ENCODE peak calls at places on chromosomes 2 and 18, in six cellular contexts. One of them, this sample, is unnamed.

GRCh38 chr2:111160758-111161157 is 40.0 kb downstream of the BCL2L11 start:
- DNase-seq in G401: no peak
- DNase-seq in NCI-H774: no peak
- DNase-seq in stimulated activated CD8-positive, alpha-beta memory T cell treated with anti-CD3 and anti-CD28 coated beads, Interleukin-12 subunit alpha, Interleukin-12 subunit beta, amount 100 ng/mL, for 1 hour: no peak
- DNase-seq in DMS53: no peak
- DNase-seq in Ammon's horn: no peak
- DNase-seq in this sample: no peak

GRCh38 chr2:157839162-157839801 is 36.8 kb downstream of the ACVR1 start:
- DNase-seq in G401: peak; percentile 45
- DNase-seq in stimulated activated CD8-positive, alpha-beta memory T cell treated with anti-CD3 and anti-CD28 coated beads, Interleukin-12 subunit alpha, Interleukin-12 subunit beta, amount 100 ng/mL, for 1 hour: no peak
- DNase-seq in NCI-H774: peak; percentile 51
- DNase-seq in DMS53: peak; percentile 71
- DNase-seq in Ammon's horn: no peak
- DNase-seq in this sample: peak; percentile 96

GRCh38 chr2:138689705-138690104 is 90.5 kb downstream of the NXPH2 start:
- DNase-seq in Ammon's horn: peak; percentile 58
- DNase-seq in G401: no peak
- DNase-seq in NCI-H774: no peak
- DNase-seq in DMS53: no peak
- DNase-seq in stimulated activated CD8-positive, alpha-beta memory T cell treated with anti-CD3 and anti-CD28 coated beads, Interleukin-12 subunit alpha, Interleukin-12 subunit beta, amount 100 ng/mL, for 1 hour: no peak
- DNase-seq in this sample: no peak

GRCh38 chr2:36708119-36708741 is 11.7 kb downstream of the VIT start:
- DNase-seq in G401: no peak
- DNase-seq in NCI-H774: no peak
- DNase-seq in DMS53: no peak
- DNase-seq in stimulated activated CD8-positive, alpha-beta memory T cell treated with anti-CD3 and anti-CD28 coated beads, Interleukin-12 subunit alpha, Interleukin-12 subunit beta, amount 100 ng/mL, for 1 hour: no peak
- DNase-seq in Ammon's horn: no peak
- DNase-seq in this sample: no peak

GRCh38 chr2:101736861-101737291 is 39.4 kb downstream of the MAP4K4 start:
- DNase-seq in stimulated activated CD8-positive, alpha-beta memory T cell treated with anti-CD3 and anti-CD28 coated beads, Interleukin-12 subunit alpha, Interleukin-12 subunit beta, amount 100 ng/mL, for 1 hour: no peak
- DNase-seq in G401: no peak
- DNase-seq in NCI-H774: no peak
- DNase-seq in Ammon's horn: no peak
- DNase-seq in DMS53: no peak
- DNase-seq in this sample: no peak

GRCh38 chr18:23943104-23943503 is 71.5 kb upstream of the TTC39C start:
- DNase-seq in G401: no peak
- DNase-seq in NCI-H774: no peak
- DNase-seq in Ammon's horn: no peak
- DNase-seq in DMS53: no peak
- DNase-seq in stimulated activated CD8-positive, alpha-beta memory T cell treated with anti-CD3 and anti-CD28 coated beads, Interleukin-12 subunit alpha, Interleukin-12 subunit beta, amount 100 ng/mL, for 1 hour: no peak
- DNase-seq in this sample: no peak

GRCh38 chr2:189254268-189254883 is 74.8 kb upstream of the COL5A2 start:
- DNase-seq in NCI-H774: no peak
- DNase-seq in DMS53: no peak
- DNase-seq in stimulated activated CD8-positive, alpha-beta memory T cell treated with anti-CD3 and anti-CD28 coated beads, Interleukin-12 subunit alpha, Interleukin-12 subunit beta, amount 100 ng/mL, for 1 hour: no peak
- DNase-seq in Ammon's horn: peak; percentile 23
- DNase-seq in G401: no peak
- DNase-seq in this sample: no peak

GRCh38 chr2:37635359-37636208 is 35.9 kb downstream of the CDC42EP3 start:
- DNase-seq in Ammon's horn: peak; percentile 56
- DNase-seq in NCI-H774: no peak
- DNase-seq in G401: no peak
- DNase-seq in DMS53: no peak
- DNase-seq in stimulated activated CD8-positive, alpha-beta memory T cell treated with anti-CD3 and anti-CD28 coated beads, Interleukin-12 subunit alpha, Interleukin-12 subunit beta, amount 100 ng/mL, for 1 hour: peak; percentile 53
- DNase-seq in this sample: no peak

GRCh38 chr2:34291076-34291475 is 692.0 kb upstream of the FAM98A start:
- DNase-seq in Ammon's horn: no peak
- DNase-seq in stimulated activated CD8-positive, alpha-beta memory T cell treated with anti-CD3 and anti-CD28 coated beads, Interleukin-12 subunit alpha, Interleukin-12 subunit beta, amount 100 ng/mL, for 1 hour: no peak
- DNase-seq in G401: no peak
- DNase-seq in DMS53: no peak
- DNase-seq in NCI-H774: no peak
- DNase-seq in this sample: no peak

GRCh38 chr2:10500601-10501361 is 52.7 kb upstream of the ODC1 start:
- DNase-seq in NCI-H774: no peak
- DNase-seq in G401: no peak
- DNase-seq in Ammon's horn: no peak
- DNase-seq in stimulated activated CD8-positive, alpha-beta memory T cell treated with anti-CD3 and anti-CD28 coated beads, Interleukin-12 subunit alpha, Interleukin-12 subunit beta, amount 100 ng/mL, for 1 hour: no peak
- DNase-seq in DMS53: no peak
- DNase-seq in this sample: no peak

GRCh38 chr2:135744761-135745314 is 3.2 kb downstream of the UBXN4 start:
- DNase-seq in Ammon's horn: peak; percentile 12
- DNase-seq in NCI-H774: no peak
- DNase-seq in DMS53: peak; percentile 7
- DNase-seq in G401: peak; percentile 8
- DNase-seq in stimulated activated CD8-positive, alpha-beta memory T cell treated with anti-CD3 and anti-CD28 coated beads, Interleukin-12 subunit alpha, Interleukin-12 subunit beta, amount 100 ng/mL, for 1 hour: no peak
- DNase-seq in this sample: peak; percentile 32

GRCh38 chr18:27249933-27250332 is 64.8 kb upstream of the CHST9 start:
- DNase-seq in G401: no peak
- DNase-seq in Ammon's horn: no peak
- DNase-seq in DMS53: peak; percentile 5
- DNase-seq in NCI-H774: no peak
- DNase-seq in stimulated activated CD8-positive, alpha-beta memory T cell treated with anti-CD3 and anti-CD28 coated beads, Interleukin-12 subunit alpha, Interleukin-12 subunit beta, amount 100 ng/mL, for 1 hour: no peak
- DNase-seq in this sample: peak; percentile 54

GRCh38 chr2:20414806-20415205 is 32.1 kb upstream of the RHOB start:
- DNase-seq in G401: no peak
- DNase-seq in NCI-H774: no peak
- DNase-seq in stimulated activated CD8-positive, alpha-beta memory T cell treated with anti-CD3 and anti-CD28 coated beads, Interleukin-12 subunit alpha, Interleukin-12 subunit beta, amount 100 ng/mL, for 1 hour: no peak
- DNase-seq in Ammon's horn: no peak
- DNase-seq in DMS53: no peak
- DNase-seq in this sample: no peak

GRCh38 chr2:226378733-226379132 is 420.9 kb downstream of the IRS1 start:
- DNase-seq in stimulated activated CD8-positive, alpha-beta memory T cell treated with anti-CD3 and anti-CD28 coated beads, Interleukin-12 subunit alpha, Interleukin-12 subunit beta, amount 100 ng/mL, for 1 hour: no peak
- DNase-seq in DMS53: peak; percentile 1
- DNase-seq in NCI-H774: no peak
- DNase-seq in Ammon's horn: no peak
- DNase-seq in G401: no peak
- DNase-seq in this sample: no peak

GRCh38 chr2:105800036-105800755 is 55.5 kb downstream of the NCK2 start:
- DNase-seq in G401: no peak
- DNase-seq in NCI-H774: no peak
- DNase-seq in DMS53: no peak
- DNase-seq in stimulated activated CD8-positive, alpha-beta memory T cell treated with anti-CD3 and anti-CD28 coated beads, Interleukin-12 subunit alpha, Interleukin-12 subunit beta, amount 100 ng/mL, for 1 hour: no peak
- DNase-seq in Ammon's horn: no peak
- DNase-seq in this sample: no peak

GRCh38 chr2:164903944-164904343 is 51.4 kb downstream of the SLC38A11 start:
- DNase-seq in Ammon's horn: peak; percentile 22
- DNase-seq in G401: no peak
- DNase-seq in stimulated activated CD8-positive, alpha-beta memory T cell treated with anti-CD3 and anti-CD28 coated beads, Interleukin-12 subunit alpha, Interleukin-12 subunit beta, amount 100 ng/mL, for 1 hour: no peak
- DNase-seq in NCI-H774: peak; percentile 71
- DNase-seq in DMS53: peak; percentile 47
- DNase-seq in this sample: no peak

This sample was measured in NCI-H69.